ENCODE peak calls at places on chromosomes 13 and 19, in seven cellular contexts. One of them, this sample, is unnamed.

GRCh38 chr19:1823539-1824251 is 11.6 kb upstream of the ATP8B3 start:
- DNase-seq in fibroblast of the aortic adventitia: no peak
- DNase-seq in MV-4-11: no peak
- DNase-seq in adrenal gland: peak
- DNase-seq in mesendoderm: peak
- DNase-seq in MM.1S: no peak
- DNase-seq in psoas muscle: no peak
- DNase-seq in this sample: no peak

GRCh38 chr13:59673301-59673700 is 490.4 kb downstream of the DIAPH3 start:
- DNase-seq in fibroblast of the aortic adventitia: peak
- DNase-seq in MV-4-11: no peak
- DNase-seq in adrenal gland: no peak
- DNase-seq in mesendoderm: no peak
- DNase-seq in MM.1S: no peak
- DNase-seq in psoas muscle: no peak
- DNase-seq in this sample: no peak

GRCh38 chr13:106151056-106151699 is 384.3 kb downstream of the EFNB2 start:
- DNase-seq in fibroblast of the aortic adventitia: peak
- DNase-seq in MV-4-11: no peak
- DNase-seq in adrenal gland: no peak
- DNase-seq in mesendoderm: peak
- DNase-seq in MM.1S: no peak
- DNase-seq in psoas muscle: no peak
- DNase-seq in this sample: no peak

GRCh38 chr19:38270587-38271167 is 6.3 kb downstream of the SPINT2 start:
- DNase-seq in fibroblast of the aortic adventitia: no peak
- DNase-seq in MV-4-11: no peak
- DNase-seq in adrenal gland: peak
- DNase-seq in mesendoderm: peak
- DNase-seq in MM.1S: no peak
- DNase-seq in psoas muscle: no peak
- DNase-seq in this sample: no peak

GRCh38 chr19:1862068-1862423 is 1.3 kb downstream of the KLF16 start:
- DNase-seq in fibroblast of the aortic adventitia: no peak
- DNase-seq in MV-4-11: no peak
- DNase-seq in adrenal gland: no peak
- DNase-seq in mesendoderm: no peak
- DNase-seq in MM.1S: no peak
- DNase-seq in psoas muscle: no peak
- DNase-seq in this sample: no peak

GRCh38 chr13:45696610-45697226 is 5.4 kb upstream of the CBY2 start:
- DNase-seq in fibroblast of the aortic adventitia: no peak
- DNase-seq in MV-4-11: peak
- DNase-seq in adrenal gland: no peak
- DNase-seq in mesendoderm: no peak
- DNase-seq in MM.1S: no peak
- DNase-seq in psoas muscle: no peak
- DNase-seq in this sample: no peak

GRCh38 chr13:29465741-29466293 is 129.7 kb downstream of the SLC7A1 start:
- DNase-seq in fibroblast of the aortic adventitia: peak
- DNase-seq in MV-4-11: no peak
- DNase-seq in adrenal gland: peak
- DNase-seq in mesendoderm: peak
- DNase-seq in MM.1S: no peak
- DNase-seq in psoas muscle: no peak
- DNase-seq in this sample: no peak

GRCh38 chr13:106182404-106182803 is 353.1 kb downstream of the EFNB2 start:
- DNase-seq in fibroblast of the aortic adventitia: peak
- DNase-seq in MV-4-11: peak
- DNase-seq in adrenal gland: no peak
- DNase-seq in mesendoderm: peak
- DNase-seq in MM.1S: no peak
- DNase-seq in psoas muscle: no peak
- DNase-seq in this sample: no peak

GRCh38 chr13:46846736-46847135 is 49.8 kb upstream of the ESD start:
- DNase-seq in fibroblast of the aortic adventitia: no peak
- DNase-seq in MV-4-11: no peak
- DNase-seq in adrenal gland: no peak
- DNase-seq in mesendoderm: no peak
- DNase-seq in MM.1S: no peak
- DNase-seq in psoas muscle: no peak
- DNase-seq in this sample: no peak

GRCh38 chr13:44620057-44620456 is 43.9 kb upstream of the TSC22D1 start:
- DNase-seq in fibroblast of the aortic adventitia: peak
- DNase-seq in MV-4-11: no peak
- DNase-seq in adrenal gland: no peak
- DNase-seq in mesendoderm: no peak
- DNase-seq in MM.1S: no peak
- DNase-seq in psoas muscle: no peak
- DNase-seq in this sample: no peak

GRCh38 chr19:39927524-39928356 is 6.7 kb downstream of the FCGBP start:
- DNase-seq in fibroblast of the aortic adventitia: no peak
- DNase-seq in MV-4-11: no peak
- DNase-seq in adrenal gland: no peak
- DNase-seq in mesendoderm: no peak
- DNase-seq in MM.1S: no peak
- DNase-seq in psoas muscle: no peak
- DNase-seq in this sample: no peak

GRCh38 chr13:102369303-102369702 is 32.5 kb downstream of the FGF14 start:
- DNase-seq in fibroblast of the aortic adventitia: no peak
- DNase-seq in MV-4-11: no peak
- DNase-seq in adrenal gland: no peak
- DNase-seq in mesendoderm: peak
- DNase-seq in MM.1S: no peak
- DNase-seq in psoas muscle: no peak
- DNase-seq in this sample: no peak

GRCh38 chr13:114064516-114065140 is 67.8 kb downstream of the RASA3 start:
- DNase-seq in fibroblast of the aortic adventitia: peak
- DNase-seq in MV-4-11: peak
- DNase-seq in adrenal gland: peak
- DNase-seq in mesendoderm: no peak
- DNase-seq in MM.1S: peak
- DNase-seq in psoas muscle: peak
- DNase-seq in this sample: no peak

GRCh38 chr19:17097593-17098126 is 22.1 kb downstream of the MYO9B start:
- DNase-seq in fibroblast of the aortic adventitia: peak
- DNase-seq in MV-4-11: peak
- DNase-seq in adrenal gland: peak
- DNase-seq in mesendoderm: peak
- DNase-seq in MM.1S: no peak
- DNase-seq in psoas muscle: no peak
- DNase-seq in this sample: no peak

GRCh38 chr13:113763254-113763653 is 4.2 kb downstream of the TMEM255B start:
- DNase-seq in fibroblast of the aortic adventitia: no peak
- DNase-seq in MV-4-11: no peak
- DNase-seq in adrenal gland: no peak
- DNase-seq in mesendoderm: no peak
- DNase-seq in MM.1S: no peak
- DNase-seq in psoas muscle: no peak
- DNase-seq in this sample: no peak

GRCh38 chr13:94327318-94327717 is 152.2 kb downstream of the DCT start:
- DNase-seq in fibroblast of the aortic adventitia: no peak
- DNase-seq in MV-4-11: no peak
- DNase-seq in adrenal gland: no peak
- DNase-seq in mesendoderm: peak
- DNase-seq in MM.1S: peak
- DNase-seq in psoas muscle: no peak
- DNase-seq in this sample: no peak

GRCh38 chr13:43128504-43128929 is 105.1 kb downstream of the DNAJC15 start:
- DNase-seq in fibroblast of the aortic adventitia: peak
- DNase-seq in MV-4-11: no peak
- DNase-seq in adrenal gland: no peak
- DNase-seq in mesendoderm: no peak
- DNase-seq in MM.1S: no peak
- DNase-seq in psoas muscle: peak
- DNase-seq in this sample: no peak

GRCh38 chr19:38727306-38727867 is 16.9 kb downstream of the CAPN12 start:
- DNase-seq in fibroblast of the aortic adventitia: no peak
- DNase-seq in MV-4-11: no peak
- DNase-seq in adrenal gland: no peak
- DNase-seq in mesendoderm: no peak
- DNase-seq in MM.1S: no peak
- DNase-seq in psoas muscle: no peak
- DNase-seq in this sample: no peak

GRCh38 chr13:76965759-76966421 is 17.6 kb downstream of the ACOD1 start:
- DNase-seq in fibroblast of the aortic adventitia: peak
- DNase-seq in MV-4-11: no peak
- DNase-seq in adrenal gland: peak
- DNase-seq in mesendoderm: no peak
- DNase-seq in MM.1S: no peak
- DNase-seq in psoas muscle: peak
- DNase-seq in this sample: no peak

This sample was measured in Peyer's patch.